ENCODE peak calls at places on chromosomes 7 and 10, in ten cellular contexts. One of them, this sample, is unnamed.

GRCh38 chr7:114419441-114420107 is 5.0 kb downstream of the FOXP2 start:
- DNase-seq in fibroblast of villous mesenchyme: no peak
- DNase-seq in PC-3: no peak
- DNase-seq in GM12865: no peak
- DNase-seq in WTC11: no peak
- DNase-seq in lower leg skin: no peak
- DNase-seq in AG04450: peak; percentile 38
- DNase-seq in epithelial cell of esophagus: no peak
- DNase-seq in GM20000: no peak
- DNase-seq in bronchial epithelial cell: no peak
- DNase-seq in this sample: no peak

GRCh38 chr10:7397636-7398035 is 13.2 kb downstream of the SFMBT2 start:
- DNase-seq in PC-3: no peak
- DNase-seq in epithelial cell of esophagus: no peak
- DNase-seq in AG04450: no peak
- DNase-seq in bronchial epithelial cell: no peak
- DNase-seq in GM12865: no peak
- DNase-seq in lower leg skin: no peak
- DNase-seq in WTC11: no peak
- DNase-seq in fibroblast of villous mesenchyme: no peak
- DNase-seq in GM20000: no peak
- DNase-seq in this sample: no peak

GRCh38 chr7:13998866-13999265 is 9.4 kb upstream of the ETV1 start:
- DNase-seq in GM20000: no peak
- DNase-seq in WTC11: no peak
- DNase-seq in epithelial cell of esophagus: no peak
- DNase-seq in GM12865: no peak
- DNase-seq in PC-3: no peak
- DNase-seq in bronchial epithelial cell: no peak
- DNase-seq in fibroblast of villous mesenchyme: no peak
- DNase-seq in AG04450: no peak
- DNase-seq in lower leg skin: no peak
- DNase-seq in this sample: no peak

GRCh38 chr10:132960651-132961419 is 18.5 kb upstream of the CFAP46 start:
- DNase-seq in GM20000: no peak
- DNase-seq in WTC11: no peak
- DNase-seq in GM12865: no peak
- DNase-seq in bronchial epithelial cell: no peak
- DNase-seq in epithelial cell of esophagus: no peak
- DNase-seq in lower leg skin: no peak
- DNase-seq in PC-3: no peak
- DNase-seq in AG04450: no peak
- DNase-seq in fibroblast of villous mesenchyme: no peak
- DNase-seq in this sample: no peak

GRCh38 chr10:7696545-7696944 is 6.6 kb upstream of the ITIH2 start:
- DNase-seq in AG04450: no peak
- DNase-seq in lower leg skin: no peak
- DNase-seq in WTC11: no peak
- DNase-seq in bronchial epithelial cell: no peak
- DNase-seq in epithelial cell of esophagus: no peak
- DNase-seq in GM12865: no peak
- DNase-seq in PC-3: peak; percentile 35
- DNase-seq in fibroblast of villous mesenchyme: no peak
- DNase-seq in GM20000: no peak
- DNase-seq in this sample: peak; percentile 64

GRCh38 chr7:44325811-44326241 is 432 bp upstream of the CAMK2B start:
- DNase-seq in AG04450: no peak
- DNase-seq in epithelial cell of esophagus: no peak
- DNase-seq in lower leg skin: no peak
- DNase-seq in GM20000: peak; percentile 34
- DNase-seq in WTC11: no peak
- DNase-seq in fibroblast of villous mesenchyme: no peak
- DNase-seq in bronchial epithelial cell: no peak
- DNase-seq in PC-3: no peak
- DNase-seq in GM12865: no peak
- DNase-seq in this sample: no peak

GRCh38 chr10:62017141-62017870 is 115.8 kb downstream of the ARID5B start:
- DNase-seq in WTC11: no peak
- DNase-seq in fibroblast of villous mesenchyme: peak; percentile 57
- DNase-seq in AG04450: no peak
- DNase-seq in GM20000: no peak
- DNase-seq in PC-3: no peak
- DNase-seq in lower leg skin: no peak
- DNase-seq in GM12865: no peak
- DNase-seq in epithelial cell of esophagus: no peak
- DNase-seq in bronchial epithelial cell: no peak
- DNase-seq in this sample: no peak

GRCh38 chr7:106486331-106486730 is 174.6 kb downstream of the CCDC71L start:
- DNase-seq in PC-3: peak; percentile 78
- DNase-seq in WTC11: no peak
- DNase-seq in GM20000: no peak
- DNase-seq in AG04450: no peak
- DNase-seq in GM12865: no peak
- DNase-seq in bronchial epithelial cell: peak; percentile 90
- DNase-seq in lower leg skin: no peak
- DNase-seq in fibroblast of villous mesenchyme: no peak
- DNase-seq in epithelial cell of esophagus: peak; percentile 80
- DNase-seq in this sample: peak; percentile 22

GRCh38 chr7:130912910-130913720 is 179.1 kb upstream of the KLF14 start:
- DNase-seq in bronchial epithelial cell: peak; percentile 98
- DNase-seq in fibroblast of villous mesenchyme: peak; percentile 98
- DNase-seq in epithelial cell of esophagus: peak; percentile 97
- DNase-seq in lower leg skin: peak; percentile 67
- DNase-seq in PC-3: peak; percentile 96
- DNase-seq in GM20000: peak; percentile 68
- DNase-seq in AG04450: peak; percentile 95
- DNase-seq in GM12865: peak; percentile 92
- DNase-seq in WTC11: no peak
- DNase-seq in this sample: peak; percentile 88

GRCh38 chr7:128879461-128879938 is 16.8 kb downstream of the ATP6V1F start:
- DNase-seq in PC-3: peak; percentile 9
- DNase-seq in GM20000: no peak
- DNase-seq in epithelial cell of esophagus: no peak
- DNase-seq in AG04450: no peak
- DNase-seq in bronchial epithelial cell: no peak
- DNase-seq in WTC11: no peak
- DNase-seq in lower leg skin: no peak
- DNase-seq in fibroblast of villous mesenchyme: no peak
- DNase-seq in GM12865: no peak
- DNase-seq in this sample: no peak

GRCh38 chr7:128878226-128879105 is 15.8 kb downstream of the ATP6V1F start:
- DNase-seq in AG04450: no peak
- DNase-seq in lower leg skin: no peak
- DNase-seq in fibroblast of villous mesenchyme: no peak
- DNase-seq in PC-3: no peak
- DNase-seq in GM12865: no peak
- DNase-seq in bronchial epithelial cell: no peak
- DNase-seq in epithelial cell of esophagus: no peak
- DNase-seq in GM20000: no peak
- DNase-seq in WTC11: peak; percentile 7
- DNase-seq in this sample: no peak

GRCh38 chr7:128880791-128881457 is 18.3 kb downstream of the ATP6V1F start:
- DNase-seq in GM20000: no peak
- DNase-seq in epithelial cell of esophagus: no peak
- DNase-seq in GM12865: no peak
- DNase-seq in lower leg skin: no peak
- DNase-seq in WTC11: peak; percentile 9
- DNase-seq in fibroblast of villous mesenchyme: no peak
- DNase-seq in bronchial epithelial cell: no peak
- DNase-seq in AG04450: no peak
- DNase-seq in PC-3: no peak
- DNase-seq in this sample: no peak

GRCh38 chr7:128881458-128882125 is 18.9 kb downstream of the ATP6V1F start:
- DNase-seq in WTC11: no peak
- DNase-seq in epithelial cell of esophagus: no peak
- DNase-seq in PC-3: no peak
- DNase-seq in GM12865: no peak
- DNase-seq in bronchial epithelial cell: no peak
- DNase-seq in lower leg skin: no peak
- DNase-seq in AG04450: no peak
- DNase-seq in fibroblast of villous mesenchyme: no peak
- DNase-seq in GM20000: no peak
- DNase-seq in this sample: no peak

GRCh38 chr7:128879939-128880746 is 17.5 kb downstream of the ATP6V1F start:
- DNase-seq in epithelial cell of esophagus: peak; percentile 70
- DNase-seq in AG04450: no peak
- DNase-seq in GM20000: peak; percentile 72
- DNase-seq in GM12865: no peak
- DNase-seq in fibroblast of villous mesenchyme: peak; percentile 57
- DNase-seq in bronchial epithelial cell: peak; percentile 42
- DNase-seq in WTC11: peak; percentile 87
- DNase-seq in lower leg skin: no peak
- DNase-seq in PC-3: peak; percentile 85
- DNase-seq in this sample: no peak
- TF ChIP-seq CTCF in epithelial cell of esophagus: peak; percentile 87
- TF ChIP-seq CTCF in AG04450: peak; percentile 66
- TF ChIP-seq CTCF in GM20000: peak; percentile 49
- TF ChIP-seq CTCF in GM12865: peak; percentile 17
- TF ChIP-seq CTCF in fibroblast of villous mesenchyme: peak; percentile 82
- TF ChIP-seq CTCF in bronchial epithelial cell: peak; percentile 96
- TF ChIP-seq CTCF in WTC11: peak; percentile 54
- TF ChIP-seq CTCF in lower leg skin: no peak
- TF ChIP-seq CTCF in PC-3: peak; percentile 81
- TF ChIP-seq CTCF in this sample: no peak

GRCh38 chr10:115427611-115428010 is 334.4 kb downstream of the ATRNL1 start:
- DNase-seq in epithelial cell of esophagus: no peak
- DNase-seq in AG04450: no peak
- DNase-seq in WTC11: no peak
- DNase-seq in bronchial epithelial cell: no peak
- DNase-seq in PC-3: no peak
- DNase-seq in lower leg skin: no peak
- DNase-seq in fibroblast of villous mesenchyme: no peak
- DNase-seq in GM12865: no peak
- DNase-seq in GM20000: no peak
- DNase-seq in this sample: no peak

GRCh38 chr10:115436999-115437398 is 343.8 kb downstream of the ATRNL1 start:
- DNase-seq in AG04450: no peak
- DNase-seq in GM20000: no peak
- DNase-seq in epithelial cell of esophagus: no peak
- DNase-seq in WTC11: no peak
- DNase-seq in GM12865: no peak
- DNase-seq in PC-3: no peak
- DNase-seq in bronchial epithelial cell: no peak
- DNase-seq in fibroblast of villous mesenchyme: no peak
- DNase-seq in lower leg skin: no peak
- DNase-seq in this sample: no peak

GRCh38 chr10:115432188-115432819 is 339.1 kb downstream of the ATRNL1 start:
- DNase-seq in GM12865: peak; percentile 7
- DNase-seq in AG04450: no peak
- DNase-seq in fibroblast of villous mesenchyme: peak; percentile 11
- DNase-seq in WTC11: no peak
- DNase-seq in lower leg skin: no peak
- DNase-seq in bronchial epithelial cell: peak; percentile 35
- DNase-seq in PC-3: peak; percentile 43
- DNase-seq in GM20000: no peak
- DNase-seq in epithelial cell of esophagus: peak; percentile 27
- DNase-seq in this sample: no peak
- TF ChIP-seq CTCF in GM12865: peak; percentile 18
- TF ChIP-seq CTCF in AG04450: peak; percentile 37
- TF ChIP-seq CTCF in fibroblast of villous mesenchyme: peak; percentile 27
- TF ChIP-seq CTCF in WTC11: no peak
- TF ChIP-seq CTCF in lower leg skin: no peak
- TF ChIP-seq CTCF in bronchial epithelial cell: no peak
- TF ChIP-seq CTCF in PC-3: peak; percentile 50
- TF ChIP-seq CTCF in GM20000: no peak
- TF ChIP-seq CTCF in epithelial cell of esophagus: peak; percentile 43
- TF ChIP-seq CTCF in this sample: no peak

GRCh38 chr7:122535086-122535485 is 163.8 kb downstream of the RNF133 start:
- DNase-seq in AG04450: no peak
- DNase-seq in lower leg skin: no peak
- DNase-seq in GM12865: no peak
- DNase-seq in fibroblast of villous mesenchyme: no peak
- DNase-seq in epithelial cell of esophagus: peak; percentile 67
- DNase-seq in bronchial epithelial cell: peak; percentile 82
- DNase-seq in PC-3: no peak
- DNase-seq in GM20000: no peak
- DNase-seq in WTC11: no peak
- DNase-seq in this sample: no peak

GRCh38 chr7:122528879-122529481 is 169.9 kb downstream of the RNF133 start:
- DNase-seq in lower leg skin: no peak
- DNase-seq in fibroblast of villous mesenchyme: peak; percentile 60
- DNase-seq in WTC11: no peak
- DNase-seq in bronchial epithelial cell: peak; percentile 59
- DNase-seq in PC-3: peak; percentile 50
- DNase-seq in GM12865: peak; percentile 49
- DNase-seq in AG04450: no peak
- DNase-seq in epithelial cell of esophagus: peak; percentile 57
- DNase-seq in GM20000: peak; percentile 15
- DNase-seq in this sample: no peak

DNA sequence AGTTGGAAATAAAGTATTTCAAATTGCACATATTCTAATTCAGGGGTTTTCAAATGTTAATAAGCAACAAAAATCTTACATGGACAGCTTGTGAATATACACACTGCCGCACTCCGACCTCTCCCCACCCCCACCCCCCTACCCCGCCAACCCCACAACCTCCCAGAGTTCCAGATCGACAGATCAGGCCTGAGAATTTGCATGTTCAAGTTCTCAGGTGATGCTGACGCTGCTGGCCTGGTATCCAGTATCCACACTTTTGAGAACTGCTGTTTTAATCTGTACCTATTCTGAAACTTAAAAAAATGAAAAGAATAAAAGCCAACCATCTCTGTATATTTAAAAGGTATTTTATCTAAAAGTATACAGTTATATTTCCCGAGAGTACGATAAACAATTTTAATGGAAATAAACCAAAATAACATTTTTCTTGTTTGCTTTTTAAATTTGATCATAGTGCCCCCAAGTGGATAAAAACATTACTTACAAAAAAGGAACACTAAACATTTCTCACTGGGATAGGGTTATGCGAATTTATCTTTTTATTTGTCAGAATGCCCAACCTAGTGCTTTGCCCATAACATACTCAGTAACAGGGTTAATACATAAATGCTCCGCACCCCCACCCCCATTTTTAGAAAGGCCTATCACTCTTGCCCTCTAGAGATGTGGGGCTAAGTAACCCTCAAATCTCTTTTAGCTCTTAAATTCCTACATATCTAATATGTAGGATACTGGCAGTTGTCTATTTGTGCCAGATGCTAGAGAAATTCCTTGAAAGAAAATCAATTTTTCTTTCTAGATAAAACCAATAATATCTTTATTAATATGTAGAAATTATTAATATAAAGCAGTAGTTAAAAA is 166.3 kb downstream of the RNF133 start:
- DNase-seq in fibroblast of villous mesenchyme: peak; percentile 24
- DNase-seq in epithelial cell of esophagus: peak; percentile 13
- DNase-seq in AG04450: no peak
- DNase-seq in lower leg skin: no peak
- DNase-seq in GM12865: no peak
- DNase-seq in PC-3: peak; percentile 30
- DNase-seq in GM20000: peak; percentile 5
- DNase-seq in WTC11: peak; percentile 19
- DNase-seq in bronchial epithelial cell: peak; percentile 21
- DNase-seq in this sample: no peak
- TF ChIP-seq CTCF in fibroblast of villous mesenchyme: no peak
- TF ChIP-seq CTCF in epithelial cell of esophagus: peak; percentile 31
- TF ChIP-seq CTCF in AG04450: peak; percentile 44
- TF ChIP-seq CTCF in lower leg skin: no peak
- TF ChIP-seq CTCF in GM12865: peak; percentile 21
- TF ChIP-seq CTCF in PC-3: peak; percentile 62
- TF ChIP-seq CTCF in GM20000: no peak
- TF ChIP-seq CTCF in WTC11: peak; percentile 52
- TF ChIP-seq CTCF in bronchial epithelial cell: peak; percentile 4
- TF ChIP-seq CTCF in this sample: no peak

GRCh38 chr7:54546986-54547314 is 4.8 kb downstream of the VSTM2A start:
- DNase-seq in lower leg skin: no peak
- DNase-seq in fibroblast of villous mesenchyme: no peak
- DNase-seq in WTC11: no peak
- DNase-seq in bronchial epithelial cell: no peak
- DNase-seq in PC-3: no peak
- DNase-seq in GM12865: no peak
- DNase-seq in AG04450: no peak
- DNase-seq in epithelial cell of esophagus: no peak
- DNase-seq in GM20000: no peak
- DNase-seq in this sample: no peak
- TF ChIP-seq CTCF in lower leg skin: no peak
- TF ChIP-seq CTCF in fibroblast of villous mesenchyme: no peak
- TF ChIP-seq CTCF in WTC11: no peak
- TF ChIP-seq CTCF in bronchial epithelial cell: no peak
- TF ChIP-seq CTCF in PC-3: no peak
- TF ChIP-seq CTCF in GM12865: no peak
- TF ChIP-seq CTCF in AG04450: no peak
- TF ChIP-seq CTCF in epithelial cell of esophagus: no peak
- TF ChIP-seq CTCF in GM20000: no peak
- TF ChIP-seq CTCF in this sample: no peak